ENCODE peak calls at places on chromosomes 3 and 15, in four cellular contexts. One of them, this sample, is unnamed.
A peak's percentile ranks its signal among the peaks of the same experiment; 100 is the strongest.

GRCh38 chr15:90419738-90420487 is 31.9 kb downstream of the IQGAP1 start:
- DNase-seq in GM12878: peak; percentile 19
- DNase-seq in K562: no peak
- DNase-seq in WTC11: no peak
- DNase-seq in this sample: no peak

GRCh38 chr15:48667701-48668100 is 22.2 kb upstream of the FBN1 start:
- DNase-seq in WTC11: no peak
- DNase-seq in GM12878: no peak
- DNase-seq in K562: no peak
- DNase-seq in this sample: no peak

GRCh38 chr15:41483519-41483918 is 10.2 kb upstream of the ITPKA start:
- DNase-seq in GM12878: no peak
- DNase-seq in WTC11: no peak
- DNase-seq in K562: no peak
- DNase-seq in this sample: no peak

GRCh38 chr3:67605377-67605776 is 49.0 kb downstream of the SUCLG2 start:
- DNase-seq in K562: no peak
- DNase-seq in WTC11: no peak
- DNase-seq in GM12878: no peak
- DNase-seq in this sample: no peak

GRCh38 chr3:51282931-51283330 is 102.2 kb upstream of the MANF start:
- DNase-seq in K562: no peak
- DNase-seq in GM12878: no peak
- DNase-seq in WTC11: no peak
- DNase-seq in this sample: no peak

GRCh38 chr3:170738756-170739155 is 131.2 kb downstream of the RPL22L1 start:
- DNase-seq in K562: no peak
- DNase-seq in GM12878: no peak
- DNase-seq in WTC11: no peak
- DNase-seq in this sample: no peak

GRCh38 chr15:49902791-49903481 is 216.1 kb downstream of the ATP8B4 start:
- DNase-seq in GM12878: no peak
- DNase-seq in K562: no peak
- DNase-seq in WTC11: no peak
- DNase-seq in this sample: no peak

GRCh38 chr3:193589616-193590015 is 3.4 kb upstream of the OPA1 start:
- DNase-seq in K562: no peak
- DNase-seq in GM12878: no peak
- DNase-seq in WTC11: no peak
- DNase-seq in this sample: no peak

GRCh38 chr3:196339493-196340254 is 1.5 kb upstream of the TM4SF19 start:
- DNase-seq in K562: peak; percentile 26
- DNase-seq in GM12878: no peak
- DNase-seq in WTC11: no peak
- DNase-seq in this sample: peak; percentile 21

GRCh38 chr3:62090066-62090465 is 283.3 kb downstream of the FEZF2 start:
- DNase-seq in GM12878: no peak
- DNase-seq in K562: no peak
- DNase-seq in WTC11: no peak
- DNase-seq in this sample: no peak

GRCh38 chr15:82852906-82853635 is 43.6 kb downstream of the WHAMM start:
- DNase-seq in WTC11: no peak
- DNase-seq in GM12878: no peak
- DNase-seq in K562: no peak
- DNase-seq in this sample: no peak

GRCh38 chr15:82850242-82850591 is 40.8 kb downstream of the WHAMM start:
- DNase-seq in GM12878: no peak
- DNase-seq in WTC11: no peak
- DNase-seq in K562: peak; percentile 40
- DNase-seq in this sample: no peak

GRCh38 chr15:82850731-82851130 is 41.3 kb downstream of the WHAMM start:
- DNase-seq in K562: no peak
- DNase-seq in WTC11: no peak
- DNase-seq in GM12878: no peak
- DNase-seq in this sample: no peak

GRCh38 chr15:82851331-82851850 is 42.0 kb downstream of the WHAMM start:
- DNase-seq in GM12878: no peak
- DNase-seq in WTC11: no peak
- DNase-seq in K562: no peak
- DNase-seq in this sample: no peak

DNA sequence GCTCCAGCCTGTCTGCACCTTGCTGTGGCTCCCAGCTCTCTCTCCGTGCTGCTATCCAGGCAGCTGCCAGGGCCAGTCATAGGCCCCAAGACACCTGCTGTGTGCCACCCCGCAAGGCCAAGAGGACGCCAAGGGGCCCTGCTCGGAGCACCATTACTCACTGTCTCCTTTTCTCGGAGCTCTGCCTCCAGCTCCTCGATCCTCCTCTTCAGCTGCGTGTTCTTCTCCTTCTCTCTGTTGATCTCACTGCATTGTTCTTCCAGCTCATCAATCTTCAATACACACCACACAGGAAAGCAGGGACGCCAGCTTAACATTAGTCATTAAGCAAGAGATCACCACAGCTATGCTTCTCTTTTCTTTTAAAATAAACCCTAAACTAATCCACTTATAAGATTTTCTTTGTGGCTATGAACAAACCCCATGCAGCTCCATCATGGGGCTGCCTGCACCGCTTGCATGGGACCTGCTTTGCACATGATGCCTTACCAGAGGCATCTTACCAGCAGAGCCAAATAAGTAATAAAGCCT is 42.6 kb downstream of the WHAMM start:
- DNase-seq in GM12878: no peak
- DNase-seq in K562: no peak
- DNase-seq in WTC11: no peak
- DNase-seq in this sample: no peak
- TF ChIP-seq CREM in GM12878: no peak
- TF ChIP-seq CREM in K562: no peak
- TF ChIP-seq CREM in WTC11: no peak
- TF ChIP-seq CREM in this sample: no peak

DNA sequence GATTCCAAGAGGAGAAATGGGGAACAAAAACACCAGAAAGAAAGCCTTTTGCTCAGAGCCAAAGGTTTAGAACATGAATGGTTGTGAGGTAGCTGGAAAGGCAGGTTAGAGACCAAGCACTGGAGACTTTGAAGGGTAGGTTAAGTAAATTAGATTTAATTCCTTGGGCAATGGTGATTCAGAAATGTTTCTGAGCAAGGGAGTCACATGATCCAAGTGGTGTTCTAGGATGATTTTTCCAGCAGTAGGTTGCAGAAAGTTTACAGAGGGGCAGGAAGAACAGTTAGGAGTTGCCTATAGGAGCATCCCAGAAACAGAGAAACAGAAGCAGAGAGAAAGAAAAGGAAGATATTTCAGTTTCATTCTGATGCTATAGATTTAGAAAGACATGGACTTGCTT is 139.8 kb downstream of the WDR76 start:
- DNase-seq in GM12878: no peak
- DNase-seq in K562: no peak
- DNase-seq in WTC11: no peak
- DNase-seq in this sample: no peak
- TF ChIP-seq CREM in GM12878: no peak
- TF ChIP-seq CREM in K562: no peak
- TF ChIP-seq CREM in WTC11: no peak
- TF ChIP-seq CREM in this sample: no peak

DNA sequence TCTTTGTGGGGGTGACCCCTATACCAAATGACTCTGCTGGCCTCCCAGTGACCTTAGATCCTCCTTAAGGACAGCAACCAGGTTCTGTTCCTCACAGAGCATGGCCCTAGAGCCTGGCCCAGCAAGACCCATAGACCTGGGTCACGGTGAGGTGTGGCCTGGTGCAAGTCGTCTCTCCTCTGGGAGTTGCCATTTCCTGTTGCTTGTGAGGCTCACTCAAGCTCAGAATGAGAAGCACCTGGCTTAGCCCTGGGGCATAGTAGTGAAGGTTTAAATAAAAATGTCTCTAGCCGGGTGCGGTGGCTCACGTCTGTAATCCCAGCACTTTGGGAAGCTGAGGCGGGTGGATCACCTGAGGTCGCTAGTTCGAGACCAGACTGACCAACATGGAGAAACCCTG is 131.3 kb downstream of the SMAD6 start:
- DNase-seq in GM12878: no peak
- DNase-seq in WTC11: no peak
- DNase-seq in K562: no peak
- DNase-seq in this sample: no peak
- TF ChIP-seq CREM in GM12878: no peak
- TF ChIP-seq CREM in WTC11: no peak
- TF ChIP-seq CREM in K562: no peak
- TF ChIP-seq CREM in this sample: no peak

GRCh38 chr3:157159762-157160651 is at the start of gene CCNL1:
- DNase-seq in GM12878: peak; percentile 82
- DNase-seq in WTC11: peak; percentile 87
- DNase-seq in K562: peak; percentile 86
- DNase-seq in this sample: peak; percentile 88

GRCh38 chr3:157163554-157163953 is 3.6 kb upstream of the CCNL1 start:
- DNase-seq in WTC11: no peak
- DNase-seq in GM12878: no peak
- DNase-seq in K562: no peak
- DNase-seq in this sample: no peak

GRCh38 chr3:157157836-157158235 is 2.1 kb downstream of the CCNL1 start:
- DNase-seq in K562: no peak
- DNase-seq in WTC11: no peak
- DNase-seq in GM12878: no peak
- DNase-seq in this sample: no peak

GRCh38 chr3:157159037-157159761 is 748 bp downstream of the CCNL1 start:
- DNase-seq in WTC11: peak; percentile 65
- DNase-seq in GM12878: no peak
- DNase-seq in K562: no peak
- DNase-seq in this sample: peak; percentile 69

GRCh38 chr3:157160652-157161480 is 919 bp upstream of the CCNL1 start:
- DNase-seq in GM12878: no peak
- DNase-seq in WTC11: no peak
- DNase-seq in K562: peak; percentile 24
- DNase-seq in this sample: peak; percentile 80
- TF ChIP-seq CREM in GM12878: peak; percentile 4
- TF ChIP-seq CREM in WTC11: no peak
- TF ChIP-seq CREM in K562: no peak
- TF ChIP-seq CREM in this sample: no peak

DNA sequence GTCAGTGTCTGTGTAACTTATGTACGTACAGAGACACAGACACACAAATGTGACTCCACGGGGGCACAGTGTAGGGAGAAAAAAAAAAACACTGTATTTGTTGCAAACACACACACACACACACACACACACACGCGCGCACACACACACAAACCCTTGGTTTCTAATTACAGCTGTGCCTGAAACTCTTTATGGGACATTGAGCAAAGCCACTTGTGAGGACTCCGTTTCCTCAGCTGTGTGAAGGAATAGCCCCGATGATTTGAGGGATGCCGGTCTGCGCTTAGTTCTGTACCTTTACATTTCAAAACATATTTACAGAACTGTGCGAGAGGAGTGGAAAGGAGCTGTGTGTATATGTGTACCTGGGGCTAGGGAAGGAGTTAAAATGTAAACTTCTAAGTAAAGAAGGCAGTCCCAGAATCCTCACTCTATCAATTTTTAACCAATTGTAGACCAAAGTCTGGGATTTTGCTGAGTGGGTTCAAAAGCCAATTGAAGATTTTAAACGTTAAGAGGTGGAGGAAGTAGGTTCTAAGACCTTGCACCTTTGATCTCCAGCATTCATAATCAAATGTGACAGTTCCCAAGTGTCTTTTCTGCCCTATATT is 5.3 kb upstream of the BCL6 start:
- DNase-seq in K562: no peak
- DNase-seq in WTC11: no peak
- DNase-seq in GM12878: no peak
- DNase-seq in this sample: peak; percentile 80
- TF ChIP-seq CREM in K562: no peak
- TF ChIP-seq CREM in WTC11: no peak
- TF ChIP-seq CREM in GM12878: no peak
- TF ChIP-seq CREM in this sample: peak; percentile 83

DNA sequence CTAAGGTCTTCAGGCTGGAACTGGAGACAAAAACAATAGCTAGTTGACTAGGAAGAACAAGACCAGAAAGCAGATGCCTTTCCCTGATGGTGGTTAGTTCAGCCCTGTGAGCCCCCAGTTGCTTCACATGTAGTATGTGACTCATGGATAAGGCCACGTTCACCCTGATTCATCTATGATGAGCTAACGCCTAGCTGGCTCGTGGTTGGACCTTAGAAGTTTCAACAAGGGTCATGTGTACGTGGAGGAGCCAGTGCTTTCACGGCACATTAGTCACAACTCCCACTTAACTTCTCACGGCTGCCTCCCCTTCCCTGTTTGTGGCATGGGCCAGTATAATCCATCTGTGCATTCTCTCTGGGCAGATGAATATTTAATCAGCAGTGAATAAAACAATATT is 20.6 kb downstream of the COL8A1 start:
- DNase-seq in WTC11: no peak
- DNase-seq in K562: no peak
- DNase-seq in GM12878: no peak
- DNase-seq in this sample: no peak
- TF ChIP-seq CREM in WTC11: no peak
- TF ChIP-seq CREM in K562: no peak
- TF ChIP-seq CREM in GM12878: no peak
- TF ChIP-seq CREM in this sample: no peak

GRCh38 chr3:102069211-102069662 is 219.9 kb downstream of the NFKBIZ start:
- DNase-seq in GM12878: no peak
- DNase-seq in WTC11: no peak
- DNase-seq in K562: no peak
- DNase-seq in this sample: no peak
- TF ChIP-seq CREM in GM12878: no peak
- TF ChIP-seq CREM in WTC11: no peak
- TF ChIP-seq CREM in K562: no peak
- TF ChIP-seq CREM in this sample: no peak